ENCODE peak calls at places on chromosomes 1 and 21, in five cellular contexts. M, N, G, Z and L are unnamed samples. For H3K9me3, the result is how much of the 10 kb centered on the place peaks cover.

GRCh38 chr1:184555665-184556641 is 169.1 kb downstream of the C1orf21 start:
- DNase-seq in M (no peak), N (no peak), G (no peak), Z (no peak), L (no peak)

GRCh38 chr1:154574715-154575114 is 7.1 kb downstream of the CHRNB2 start:
- DNase-seq in M (peak), N (no peak), G (no peak), Z (no peak), L (peak)

GRCh38 chr1:27519341-27520258 is 29.6 kb upstream of the WASF2 start:
- DNase-seq in M (no peak), N (peak), G (peak), Z (no peak), L (peak)

GRCh38 chr21:38806942-38807284 is 1.2 kb downstream of the ETS2 start:
- DNase-seq in M (no peak), N (no peak), G (no peak), Z (no peak), L (peak)

GRCh38 chr1:167795810-167796740 is 74.3 kb downstream of the MPZL1 start:
- DNase-seq in M (no peak), N (no peak), G (no peak), Z (no peak), L (no peak)

GRCh38 chr1:230067441-230067870 is 418 bp downstream of the GALNT2 start:
- DNase-seq in M (peak), N (no peak), G (no peak), Z (no peak), L (peak)

GRCh38 chr21:44957047-44957831 is 17.4 kb downstream of the SLX9 start:
- DNase-seq in M (no peak), N (peak), G (no peak), Z (no peak), L (no peak)

GRCh38 chr1:159889821-159890252 is 10.1 kb downstream of the CFAP45 start:
- DNase-seq in M (peak), N (no peak), G (no peak), Z (no peak), L (peak)

GRCh38 chr1:36350659-36351171 is 27.3 kb upstream of the EVA1B start:
- DNase-seq in M (no peak), N (peak), G (no peak), Z (no peak), L (peak)

GRCh38 chr21:33761104-33762036 is 119.1 kb downstream of the ITSN1 start:
- DNase-seq in M (peak), N (no peak), G (peak), Z (peak), L (peak)

GRCh38 chr21:37119421-37120218 is 46.6 kb downstream of the TTC3 start:
- DNase-seq in M (no peak), N (no peak), G (no peak), Z (no peak), L (no peak)

GRCh38 chr1:162069334-162070093 is at the start of gene NOS1AP:
- DNase-seq in M (peak), N (peak), G (peak), Z (peak), L (peak)

GRCh38 chr1:204075116-204075636 is 2.3 kb downstream of the SOX13 start:
- DNase-seq in M (no peak), N (no peak), G (peak), Z (no peak), L (peak)

GRCh38 chr1:108036796-108037545 is 72.0 kb upstream of the VAV3 start:
- DNase-seq in M (no peak), N (no peak), G (no peak), Z (no peak), L (no peak)

GRCh38 chr21:15063821-15064575 is 802 bp downstream of the NRIP1 start:
- DNase-seq in M (peak), N (no peak), G (peak), Z (no peak), L (peak)

GRCh38 chr1:76279387-76279748 is 204.8 kb downstream of the ST6GALNAC3 start:
- DNase-seq in M (no peak), N (no peak), G (no peak), Z (no peak), L (peak)

GRCh38 chr1:179742717-179743678 is at the start of gene FAM163A:
- DNase-seq in M (no peak), N (no peak), G (no peak), Z (no peak), L (no peak)

GRCh38 chr1:53295746-53296722 is 31.8 kb downstream of the LRP8 start:
- DNase-seq in M (no peak), N (no peak), G (no peak), Z (no peak), L (no peak)

DNA sequence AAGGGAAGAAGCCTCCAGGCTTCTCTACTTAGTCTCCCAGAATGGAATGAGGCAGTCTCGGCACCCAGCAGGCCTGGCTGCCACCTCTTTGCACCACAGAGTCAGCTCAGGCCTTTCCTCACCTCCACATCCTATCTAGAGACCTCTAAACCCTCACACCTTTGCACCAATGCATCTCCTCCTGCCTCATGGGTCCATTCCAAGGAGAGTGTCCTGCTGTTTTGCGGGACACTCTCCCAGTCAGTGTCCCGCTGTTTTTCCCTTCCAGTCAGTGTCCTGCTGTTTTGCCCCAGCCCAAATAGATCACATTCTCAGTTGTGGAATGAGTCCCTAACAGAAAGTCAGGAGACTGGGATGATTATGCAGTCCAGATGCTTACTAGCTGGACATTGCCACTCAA is 185.6 kb upstream of the CAMK1G start:
- DNase-seq in M (no peak), N (no peak), G (no peak), Z (no peak), L (no peak)
- H3K27ac ChIP-seq in M (no peak), N (no peak), G (no peak), Z (no peak), L (peak)

GRCh38 chr1:213820362-213821149 is 167.2 kb upstream of the PROX1 start:
- DNase-seq in M (no peak), N (no peak), G (no peak), Z (no peak), L (no peak)
- H3K9me3 ChIP-seq in M (under half), N (under half), G (under half), Z (under half), L (under half)

DNA sequence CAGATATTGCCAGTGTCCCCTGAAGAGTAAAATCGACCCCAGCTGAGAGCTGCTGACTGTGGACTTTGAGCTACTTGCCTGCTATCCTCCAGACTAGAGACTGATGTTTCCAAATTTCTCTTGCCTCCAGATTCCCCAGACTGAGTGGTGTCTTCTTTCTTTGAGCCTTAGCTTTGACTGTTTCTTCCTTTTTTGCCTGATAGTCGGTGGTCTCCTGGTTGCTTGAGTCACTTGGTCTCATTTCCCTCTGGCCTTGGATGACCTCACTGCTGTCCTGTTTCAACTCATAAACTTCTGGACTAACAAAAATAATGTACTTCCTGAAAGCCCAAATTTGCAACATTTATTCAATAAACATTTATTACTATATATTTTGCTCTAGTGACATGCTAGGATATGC is 52.9 kb upstream of the DIPK1A start:
- DNase-seq in M (no peak), N (no peak), G (no peak), Z (no peak), L (no peak)
- H3K27ac ChIP-seq in M (peak), N (no peak), G (no peak), Z (no peak), L (no peak)

GRCh38 chr1:226874579-226875425 is 4.4 kb downstream of the PSEN2 start:
- DNase-seq in M (no peak), N (no peak), G (no peak), Z (no peak), L (no peak)

GRCh38 chr1:226880372-226881287 is 10.2 kb downstream of the PSEN2 start:
- DNase-seq in M (no peak), N (peak), G (no peak), Z (no peak), L (no peak)

GRCh38 chr1:226875641-226876295 is 5.4 kb downstream of the PSEN2 start:
- DNase-seq in M (no peak), N (peak), G (no peak), Z (peak), L (peak)

GRCh38 chr1:226873771-226874578 is 3.6 kb downstream of the PSEN2 start:
- DNase-seq in M (no peak), N (peak), G (no peak), Z (no peak), L (no peak)

DNA sequence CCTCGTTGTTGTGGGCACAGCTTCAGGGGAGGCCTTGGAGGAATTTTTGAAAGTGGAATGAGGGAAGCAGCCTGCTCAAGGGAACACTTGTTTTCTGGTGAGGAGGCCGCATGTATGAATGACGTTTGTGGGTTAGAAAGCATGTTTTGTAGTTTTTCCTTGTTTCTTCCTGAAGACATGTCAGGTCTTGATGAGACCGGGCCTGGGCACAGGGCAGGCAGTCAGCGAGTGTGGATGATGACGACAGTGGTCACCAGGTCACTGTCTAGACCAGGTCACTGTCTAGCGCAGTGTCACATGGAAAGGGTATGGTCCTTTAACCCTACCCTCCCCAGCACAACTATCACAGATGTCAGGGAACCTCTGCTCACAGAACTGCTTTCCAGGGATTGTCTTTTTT is 7.3 kb downstream of the PSEN2 start:
- DNase-seq in M (no peak), N (peak), G (no peak), Z (no peak), L (no peak)
- H3K9me3 ChIP-seq in M (under half), N (under half), G (under half), Z (under half), L (under half)

GRCh38 chr1:8420318-8420717 is 102.4 kb downstream of the SLC45A1 start:
- DNase-seq in M (no peak), N (no peak), G (no peak), Z (no peak), L (no peak)
- H3K27ac ChIP-seq in M (no peak), N (peak), G (no peak), Z (no peak), L (no peak)

DNA sequence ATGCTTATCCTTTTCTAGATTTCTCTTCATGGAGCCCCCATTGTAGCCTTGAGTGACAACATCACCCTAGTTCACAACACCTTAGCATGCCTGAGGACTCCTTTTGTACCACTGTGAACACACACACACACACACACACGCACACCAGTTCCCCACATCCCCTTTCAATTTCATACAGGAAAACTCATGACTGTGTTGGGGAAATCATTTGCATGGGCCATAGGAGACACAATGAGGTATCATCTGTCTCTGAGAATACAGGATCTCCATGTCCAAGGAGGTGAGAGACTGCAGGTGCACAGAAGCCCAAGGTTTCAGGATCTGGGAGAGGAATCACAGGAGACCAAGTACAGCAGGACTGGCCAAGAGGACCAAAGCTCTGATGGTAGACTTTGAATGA is 119.7 kb downstream of the TPTE start:
- DNase-seq in M (peak), N (no peak), G (no peak), Z (no peak), L (no peak)
- H3K9me3 ChIP-seq in M (under half), N (half or more), G (under half), Z (half or more), L (under half)

GRCh38 chr1:245693116-245693515 is 538.3 kb downstream of the KIF26B start:
- DNase-seq in M (no peak), N (peak), G (no peak), Z (no peak), L (peak)
- H3K27ac ChIP-seq in M (no peak), N (no peak), G (no peak), Z (no peak), L (no peak)